ENCODE peak calls at places on chromosome 13, in ten cellular contexts. One of them, this sample, is unnamed. For H3K4me1 and H3K9me3, the result is how much of the 10 kb centered on the place peaks cover.

GRCh38 chr13:34816118-34816517 is 126.0 kb upstream of the NBEA start:
- DNase-seq in gastrocnemius medialis: no peak
- DNase-seq in K562: no peak
- DNase-seq in A673: no peak
- DNase-seq in heart right ventricle: no peak
- DNase-seq in Peyer's patch: no peak
- DNase-seq in tibial nerve: no peak
- DNase-seq in hepatocyte: no peak
- DNase-seq in psoas muscle: no peak
- DNase-seq in heart left ventricle: no peak
- DNase-seq in this sample: no peak

GRCh38 chr13:77230560-77230959 is 96.3 kb downstream of the MYCBP2 start:
- DNase-seq in A673: no peak
- DNase-seq in Peyer's patch: no peak
- DNase-seq in hepatocyte: no peak
- DNase-seq in psoas muscle: no peak
- DNase-seq in tibial nerve: no peak
- DNase-seq in heart right ventricle: no peak
- DNase-seq in heart left ventricle: no peak
- DNase-seq in K562: no peak
- DNase-seq in gastrocnemius medialis: no peak
- DNase-seq in this sample: no peak

GRCh38 chr13:43005460-43006236 is 13.6 kb upstream of the EPSTI1 start:
- DNase-seq in Peyer's patch: no peak
- DNase-seq in K562: no peak
- DNase-seq in psoas muscle: no peak
- DNase-seq in heart right ventricle: no peak
- DNase-seq in A673: peak
- DNase-seq in tibial nerve: no peak
- DNase-seq in gastrocnemius medialis: no peak
- DNase-seq in hepatocyte: no peak
- DNase-seq in heart left ventricle: no peak
- DNase-seq in this sample: no peak

GRCh38 chr13:98098511-98098910 is 44.4 kb upstream of the FARP1 start:
- DNase-seq in A673: peak
- DNase-seq in hepatocyte: no peak
- DNase-seq in heart right ventricle: no peak
- DNase-seq in heart left ventricle: no peak
- DNase-seq in K562: no peak
- DNase-seq in gastrocnemius medialis: no peak
- DNase-seq in psoas muscle: no peak
- DNase-seq in tibial nerve: no peak
- DNase-seq in Peyer's patch: no peak
- DNase-seq in this sample: no peak

GRCh38 chr13:44116562-44117315 is 237.0 kb downstream of the LACC1 start:
- DNase-seq in tibial nerve: no peak
- DNase-seq in psoas muscle: no peak
- DNase-seq in heart left ventricle: peak
- DNase-seq in K562: no peak
- DNase-seq in Peyer's patch: no peak
- DNase-seq in heart right ventricle: peak
- DNase-seq in A673: peak
- DNase-seq in hepatocyte: no peak
- DNase-seq in gastrocnemius medialis: no peak
- DNase-seq in this sample: no peak

GRCh38 chr13:67772807-67773453 is 542.8 kb upstream of the PCDH9 start:
- DNase-seq in heart left ventricle: no peak
- DNase-seq in gastrocnemius medialis: no peak
- DNase-seq in A673: no peak
- DNase-seq in hepatocyte: no peak
- DNase-seq in K562: no peak
- DNase-seq in Peyer's patch: peak
- DNase-seq in tibial nerve: no peak
- DNase-seq in heart right ventricle: no peak
- DNase-seq in psoas muscle: no peak
- DNase-seq in this sample: no peak

GRCh38 chr13:112448621-112449544 is 72.7 kb downstream of the SPACA7 start:
- DNase-seq in heart left ventricle: no peak
- DNase-seq in tibial nerve: no peak
- DNase-seq in K562: no peak
- DNase-seq in heart right ventricle: no peak
- DNase-seq in hepatocyte: no peak
- DNase-seq in A673: no peak
- DNase-seq in Peyer's patch: no peak
- DNase-seq in psoas muscle: peak
- DNase-seq in gastrocnemius medialis: no peak
- DNase-seq in this sample: no peak

GRCh38 chr13:74191036-74191809 is 57.0 kb upstream of the KLF12 start:
- DNase-seq in psoas muscle: no peak
- DNase-seq in hepatocyte: no peak
- DNase-seq in tibial nerve: no peak
- DNase-seq in heart right ventricle: no peak
- DNase-seq in K562: no peak
- DNase-seq in heart left ventricle: no peak
- DNase-seq in gastrocnemius medialis: no peak
- DNase-seq in A673: no peak
- DNase-seq in Peyer's patch: no peak
- DNase-seq in this sample: no peak

GRCh38 chr13:113904411-113904810 is 40.5 kb upstream of the GAS6 start:
- DNase-seq in psoas muscle: peak
- DNase-seq in A673: peak
- DNase-seq in K562: no peak
- DNase-seq in tibial nerve: peak
- DNase-seq in heart right ventricle: peak
- DNase-seq in heart left ventricle: peak
- DNase-seq in hepatocyte: peak
- DNase-seq in Peyer's patch: peak
- DNase-seq in gastrocnemius medialis: no peak
- DNase-seq in this sample: peak

GRCh38 chr13:57437587-57437986 is 194.0 kb upstream of the PCDH17 start:
- DNase-seq in tibial nerve: no peak
- DNase-seq in gastrocnemius medialis: no peak
- DNase-seq in Peyer's patch: no peak
- DNase-seq in psoas muscle: no peak
- DNase-seq in K562: no peak
- DNase-seq in A673: no peak
- DNase-seq in heart right ventricle: no peak
- DNase-seq in heart left ventricle: no peak
- DNase-seq in hepatocyte: peak
- DNase-seq in this sample: no peak

GRCh38 chr13:71118779-71119364 is 748.1 kb downstream of the DACH1 start:
- DNase-seq in heart right ventricle: no peak
- DNase-seq in A673: no peak
- DNase-seq in gastrocnemius medialis: no peak
- DNase-seq in heart left ventricle: no peak
- DNase-seq in hepatocyte: no peak
- DNase-seq in psoas muscle: no peak
- DNase-seq in K562: no peak
- DNase-seq in Peyer's patch: no peak
- DNase-seq in tibial nerve: no peak
- DNase-seq in this sample: no peak

GRCh38 chr13:114082849-114083645 is 49.4 kb downstream of the RASA3 start:
- DNase-seq in gastrocnemius medialis: no peak
- DNase-seq in K562: no peak
- DNase-seq in Peyer's patch: no peak
- DNase-seq in hepatocyte: no peak
- DNase-seq in heart left ventricle: peak
- DNase-seq in tibial nerve: no peak
- DNase-seq in A673: no peak
- DNase-seq in psoas muscle: no peak
- DNase-seq in heart right ventricle: no peak
- DNase-seq in this sample: no peak

GRCh38 chr13:93289842-93290241 is 63.2 kb downstream of the GPC6 start:
- DNase-seq in K562: no peak
- DNase-seq in heart left ventricle: no peak
- DNase-seq in gastrocnemius medialis: no peak
- DNase-seq in Peyer's patch: no peak
- DNase-seq in A673: no peak
- DNase-seq in heart right ventricle: no peak
- DNase-seq in hepatocyte: no peak
- DNase-seq in psoas muscle: no peak
- DNase-seq in tibial nerve: no peak
- DNase-seq in this sample: no peak

GRCh38 chr13:39051157-39051556 is 12.9 kb downstream of the NHLRC3 start:
- DNase-seq in A673: peak
- DNase-seq in heart left ventricle: no peak
- DNase-seq in heart right ventricle: no peak
- DNase-seq in Peyer's patch: no peak
- DNase-seq in gastrocnemius medialis: no peak
- DNase-seq in psoas muscle: no peak
- DNase-seq in hepatocyte: peak
- DNase-seq in tibial nerve: no peak
- DNase-seq in K562: no peak
- DNase-seq in this sample: no peak

GRCh38 chr13:24042710-24043440 is 117.6 kb upstream of the SPATA13 start:
- DNase-seq in heart right ventricle: no peak
- DNase-seq in tibial nerve: no peak
- DNase-seq in A673: no peak
- DNase-seq in hepatocyte: no peak
- DNase-seq in heart left ventricle: no peak
- DNase-seq in K562: no peak
- DNase-seq in psoas muscle: no peak
- DNase-seq in gastrocnemius medialis: no peak
- DNase-seq in Peyer's patch: no peak
- DNase-seq in this sample: no peak

GRCh38 chr13:24040835-24041234 is 119.7 kb upstream of the SPATA13 start:
- DNase-seq in hepatocyte: no peak
- DNase-seq in heart left ventricle: no peak
- DNase-seq in gastrocnemius medialis: no peak
- DNase-seq in heart right ventricle: no peak
- DNase-seq in tibial nerve: no peak
- DNase-seq in K562: no peak
- DNase-seq in psoas muscle: no peak
- DNase-seq in A673: no peak
- DNase-seq in Peyer's patch: no peak
- DNase-seq in this sample: no peak

GRCh38 chr13:24041822-24042221 is 118.7 kb upstream of the SPATA13 start:
- DNase-seq in tibial nerve: no peak
- DNase-seq in A673: no peak
- DNase-seq in heart left ventricle: no peak
- DNase-seq in psoas muscle: no peak
- DNase-seq in gastrocnemius medialis: no peak
- DNase-seq in Peyer's patch: no peak
- DNase-seq in hepatocyte: no peak
- DNase-seq in K562: no peak
- DNase-seq in heart right ventricle: no peak
- DNase-seq in this sample: no peak

GRCh38 chr13:24045456-24045996 is 115.0 kb upstream of the SPATA13 start:
- DNase-seq in tibial nerve: no peak
- DNase-seq in heart left ventricle: no peak
- DNase-seq in heart right ventricle: no peak
- DNase-seq in K562: no peak
- DNase-seq in Peyer's patch: no peak
- DNase-seq in hepatocyte: no peak
- DNase-seq in A673: no peak
- DNase-seq in gastrocnemius medialis: no peak
- DNase-seq in psoas muscle: no peak
- DNase-seq in this sample: no peak

DNA sequence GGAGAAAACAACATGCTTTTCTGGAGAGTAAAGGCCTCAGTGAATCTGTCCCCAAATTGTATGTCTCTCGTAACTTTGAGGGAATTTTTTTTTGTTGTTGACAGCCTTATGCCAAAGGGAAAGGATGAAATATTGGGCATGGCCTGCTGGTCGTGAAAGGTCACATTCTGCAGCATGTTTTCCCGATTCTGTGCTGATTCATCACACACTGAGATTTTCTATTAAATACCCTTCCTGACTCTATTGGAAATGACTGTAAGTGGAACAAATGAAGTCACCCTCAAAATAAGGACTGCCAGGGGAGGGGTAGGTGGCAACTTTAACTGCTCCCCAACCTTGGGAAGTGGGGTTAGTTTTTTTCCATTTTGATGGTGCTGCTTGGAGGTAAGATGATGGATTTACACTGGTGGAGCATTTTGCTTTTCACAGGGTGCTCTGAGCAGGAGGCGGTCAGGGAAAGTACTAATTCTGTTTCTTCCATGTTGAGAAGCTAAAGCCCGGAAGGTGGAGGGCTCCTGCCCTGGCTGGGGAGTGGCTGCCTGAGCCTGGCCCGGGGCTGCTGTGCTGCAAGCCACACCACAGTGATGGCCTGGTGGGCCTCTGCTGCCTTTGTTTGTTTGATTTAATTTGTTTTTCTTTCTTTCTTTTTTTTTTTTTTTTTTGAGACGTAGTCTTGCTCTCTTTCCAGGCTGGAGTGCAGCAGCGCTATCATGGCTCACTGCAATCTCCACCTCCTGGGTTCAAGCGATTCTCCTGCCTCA is 116.8 kb upstream of the SPATA13 start:
- DNase-seq in Peyer's patch: no peak
- DNase-seq in A673: no peak
- DNase-seq in psoas muscle: no peak
- DNase-seq in hepatocyte: no peak
- DNase-seq in gastrocnemius medialis: no peak
- DNase-seq in K562: no peak
- DNase-seq in tibial nerve: no peak
- DNase-seq in heart left ventricle: no peak
- DNase-seq in heart right ventricle: no peak
- DNase-seq in this sample: no peak
- H3K4me1 ChIP-seq in Peyer's patch: under half
- H3K4me1 ChIP-seq in A673: under half
- H3K4me1 ChIP-seq in psoas muscle: under half
- H3K4me1 ChIP-seq in hepatocyte: under half
- H3K4me1 ChIP-seq in gastrocnemius medialis: under half
- H3K4me1 ChIP-seq in K562: under half
- H3K4me1 ChIP-seq in tibial nerve: half or more
- H3K4me1 ChIP-seq in heart left ventricle: under half
- H3K4me1 ChIP-seq in heart right ventricle: under half
- H3K4me1 ChIP-seq in this sample: under half

GRCh38 chr13:45464687-45465453 is at the start of gene COG3:
- DNase-seq in K562: peak
- DNase-seq in Peyer's patch: peak
- DNase-seq in heart right ventricle: peak
- DNase-seq in tibial nerve: peak
- DNase-seq in gastrocnemius medialis: peak
- DNase-seq in psoas muscle: peak
- DNase-seq in A673: peak
- DNase-seq in hepatocyte: peak
- DNase-seq in heart left ventricle: peak
- DNase-seq in this sample: peak
- TF ChIP-seq CTCF in K562: peak
- TF ChIP-seq CTCF in Peyer's patch: peak
- TF ChIP-seq CTCF in heart right ventricle: peak
- TF ChIP-seq CTCF in tibial nerve: no peak
- TF ChIP-seq CTCF in gastrocnemius medialis: no peak
- TF ChIP-seq CTCF in psoas muscle: peak
- TF ChIP-seq CTCF in A673: peak
- TF ChIP-seq CTCF in hepatocyte: peak
- TF ChIP-seq CTCF in heart left ventricle: peak
- TF ChIP-seq CTCF in this sample: no peak

GRCh38 chr13:52160053-52160452 is 656 bp upstream of the NEK3 start:
- DNase-seq in heart right ventricle: no peak
- DNase-seq in gastrocnemius medialis: no peak
- DNase-seq in psoas muscle: no peak
- DNase-seq in Peyer's patch: no peak
- DNase-seq in K562: no peak
- DNase-seq in hepatocyte: no peak
- DNase-seq in heart left ventricle: no peak
- DNase-seq in A673: no peak
- DNase-seq in tibial nerve: no peak
- DNase-seq in this sample: no peak
- H3K9me3 ChIP-seq in heart right ventricle: under half
- H3K9me3 ChIP-seq in gastrocnemius medialis: under half
- H3K9me3 ChIP-seq in psoas muscle: under half
- H3K9me3 ChIP-seq in Peyer's patch: under half
- H3K9me3 ChIP-seq in K562: under half
- H3K9me3 ChIP-seq in hepatocyte: under half
- H3K9me3 ChIP-seq in heart left ventricle: under half
- H3K9me3 ChIP-seq in A673: under half
- H3K9me3 ChIP-seq in tibial nerve: under half
- H3K9me3 ChIP-seq in this sample: under half

GRCh38 chr13:21670006-21670882 is 629 bp upstream of the FGF9 start:
- DNase-seq in hepatocyte: peak
- DNase-seq in tibial nerve: peak
- DNase-seq in Peyer's patch: peak
- DNase-seq in heart right ventricle: peak
- DNase-seq in heart left ventricle: peak
- DNase-seq in A673: peak
- DNase-seq in psoas muscle: peak
- DNase-seq in K562: peak
- DNase-seq in gastrocnemius medialis: no peak
- DNase-seq in this sample: peak
- H3K4me1 ChIP-seq in hepatocyte: under half
- H3K4me1 ChIP-seq in tibial nerve: half or more
- H3K4me1 ChIP-seq in Peyer's patch: under half
- H3K4me1 ChIP-seq in heart right ventricle: under half
- H3K4me1 ChIP-seq in heart left ventricle: under half
- H3K4me1 ChIP-seq in A673: under half
- H3K4me1 ChIP-seq in psoas muscle: under half
- H3K4me1 ChIP-seq in K562: under half
- H3K4me1 ChIP-seq in gastrocnemius medialis: under half
- H3K4me1 ChIP-seq in this sample: under half